ENCODE peak calls at places on chromosome 21, in seven cellular contexts. Q is mesenteric fat pad; F is GDM1; W is activated CD4-positive, alpha-beta T cell treated with anti-CD3 and anti-CD28 coated beads, Interleukin-2, amount 50 U/mL, for 24 hours; P is NCI-H1436; B is ELF-1; C is body of pancreas. N is an unnamed sample.

GRCh38 chr21:35142036-35142825 is 93.1 kb upstream of the RUNX1 start:
- DNase-seq in P (no peak), B (no peak), W (no peak), F (no peak), C (no peak), Q (no peak), N (no peak)

GRCh38 chr21:43778469-43779335 is 2.6 kb upstream of the CSTB start:
- DNase-seq in Q (no peak), F (no peak), B (no peak), C (no peak), W (no peak), P (no peak), N (no peak)

GRCh38 chr21:31837613-31838390 is 35.0 kb upstream of the HUNK start:
- DNase-seq in P (no peak), C (no peak), F (no peak), B (no peak), Q (no peak), W (no peak), N (no peak)

GRCh38 chr21:42586406-42586805 is 67.0 kb upstream of the PDE9A start:
- DNase-seq in W (no peak), Q (peak), B (no peak), F (no peak), C (no peak), P (no peak), N (no peak)

GRCh38 chr21:25638634-25639166 is 358 bp upstream of the JAM2 start:
- DNase-seq in F (no peak), B (no peak), Q (no peak), W (no peak), P (no peak), C (no peak), N (no peak)

GRCh38 chr21:29350246-29350779 is 51.6 kb downstream of the BACH1 start:
- DNase-seq in P (no peak), Q (no peak), C (no peak), B (no peak), W (no peak), F (no peak), N (no peak)

GRCh38 chr21:38999148-38999547 is 184.1 kb downstream of the PSMG1 start:
- DNase-seq in W (no peak), B (no peak), P (no peak), C (no peak), Q (no peak), F (no peak), N (no peak)

GRCh38 chr21:41611966-41612606 is 104.1 kb upstream of the TMPRSS2 start:
- DNase-seq in C (peak), P (no peak), B (peak), W (no peak), F (no peak), Q (no peak), N (no peak)

GRCh38 chr21:38476385-38476784 is 21.9 kb downstream of the ERG start:
- DNase-seq in P (no peak), Q (no peak), C (no peak), B (no peak), F (peak), W (no peak), N (no peak)

GRCh38 chr21:25385912-25386474 is 221.3 kb downstream of the MRPL39 start:
- DNase-seq in P (peak), C (peak), B (peak), F (no peak), W (no peak), Q (no peak), N (no peak)

GRCh38 chr21:28727809-28728208 is 264.9 kb downstream of the LTN1 start:
- DNase-seq in W (no peak), P (no peak), B (no peak), F (no peak), C (no peak), Q (no peak), N (no peak)

GRCh38 chr21:46322351-46323226 is 1.1 kb downstream of the C21orf58 start:
- DNase-seq in C (no peak), Q (no peak), F (no peak), B (peak), P (no peak), W (no peak), N (no peak)

GRCh38 chr21:42306366-42307035 is 8.7 kb downstream of the TFF3 start:
- DNase-seq in W (no peak), P (no peak), Q (peak), B (no peak), C (no peak), F (peak), N (no peak)

GRCh38 chr21:35563885-35564451 is 496.4 kb downstream of the SETD4 start:
- DNase-seq in F (no peak), P (peak), W (no peak), B (no peak), C (peak), Q (no peak), N (no peak)

GRCh38 chr21:25396135-25396711 is 211.1 kb downstream of the MRPL39 start:
- DNase-seq in W (peak), Q (no peak), P (no peak), C (no peak), F (no peak), B (no peak), N (no peak)

GRCh38 chr21:27804515-27804914 is 837.6 kb upstream of the ADAMTS5 start:
- DNase-seq in C (no peak), B (no peak), P (no peak), Q (no peak), W (no peak), F (no peak), N (no peak)

GRCh38 chr21:26739189-26739588 is 106.0 kb downstream of the ADAMTS1 start:
- DNase-seq in P (no peak), W (no peak), B (no peak), C (no peak), Q (no peak), F (no peak), N (no peak)

GRCh38 chr21:25956993-25957714 is 213.4 kb downstream of the APP start:
- DNase-seq in B (no peak), Q (no peak), C (no peak), W (no peak), P (no peak), F (no peak), N (no peak)

GRCh38 chr21:32119389-32119788 is 159.5 kb downstream of the MIS18A start:
- DNase-seq in P (no peak), W (no peak), C (no peak), B (no peak), Q (no peak), F (no peak), N (no peak)

GRCh38 chr21:43600642-43601397 is 58.5 kb downstream of the HSF2BP start:
- DNase-seq in W (no peak), C (no peak), P (no peak), B (no peak), F (no peak), Q (no peak), N (no peak)

GRCh38 chr21:43362306-43362927 is 64.5 kb downstream of the SIK1 start:
- DNase-seq in F (peak), B (peak), P (peak), W (peak), Q (no peak), C (peak), N (no peak)

GRCh38 chr21:44750675-44751025 is 39.3 kb upstream of the TSPEAR start:
- DNase-seq in Q (peak), P (no peak), B (peak), F (no peak), W (no peak), C (no peak), N (no peak)

GRCh38 chr21:36803801-36804452 is 105.0 kb downstream of the SIM2 start:
- DNase-seq in C (no peak), W (no peak), Q (no peak), B (no peak), F (no peak), P (no peak), N (no peak)

GRCh38 chr21:33802458-33802857 is 113.1 kb downstream of the ATP5PO start:
- DNase-seq in B (no peak), C (no peak), P (no peak), Q (no peak), W (no peak), F (no peak), N (no peak)

GRCh38 chr21:33849839-33850238 is 65.8 kb downstream of the ATP5PO start:
- DNase-seq in P (no peak), Q (no peak), W (no peak), C (no peak), B (no peak), F (no peak), N (no peak)

GRCh38 chr21:45989355-45990048 is 7.9 kb downstream of the COL6A1 start:
- DNase-seq in C (no peak), B (no peak), W (no peak), F (no peak), P (no peak), Q (no peak), N (no peak)

GRCh38 chr21:18801468-18801867 is 397.9 kb upstream of the TMPRSS15 start:
- DNase-seq in F (no peak), Q (no peak), C (no peak), B (no peak), P (no peak), W (no peak), N (no peak)

GRCh38 chr21:32728455-32729237 is 833 bp upstream of the SYNJ1 start:
- DNase-seq in F (no peak), C (no peak), P (no peak), W (peak), Q (no peak), B (no peak), N (no peak)

GRCh38 chr21:32319012-32319411 is 20.4 kb downstream of the MRAP start:
- DNase-seq in F (no peak), C (no peak), B (no peak), P (no peak), Q (peak), W (no peak), N (no peak)

GRCh38 chr21:44996983-44997936 is 57.4 kb downstream of the SLX9 start:
- DNase-seq in F (no peak), B (no peak), P (no peak), Q (no peak), W (no peak), C (no peak), N (no peak)

GRCh38 chr21:38263493-38263892 is 6.7 kb downstream of the KCNJ15 start:
- DNase-seq in F (no peak), B (no peak), W (no peak), Q (no peak), C (no peak), P (no peak), N (no peak)

GRCh38 chr21:44805226-44805625 is 3.6 kb upstream of the UBE2G2 start:
- DNase-seq in F (no peak), B (no peak), P (no peak), W (no peak), Q (no peak), C (no peak), N (no peak)

GRCh38 chr21:14551741-14552140 is 5.6 kb upstream of the SAMSN1 start:
- DNase-seq in P (no peak), Q (no peak), F (no peak), B (no peak), W (no peak), C (no peak), N (no peak)

GRCh38 chr21:23858878-23859277 is 1748.4 kb downstream of the MRPL39 start:
- DNase-seq in P (no peak), B (no peak), Q (no peak), W (no peak), F (no peak), C (no peak), N (no peak)

N was measured in vagina.